ENCODE peak calls at places on chromosomes 6 and 20, in five cellular contexts. S is HepG2, V is K562, Y is A549, E is GM12878. X is an unnamed sample.

GRCh38 chr6:40631760-40632159 is 44.6 kb upstream of the LRFN2 start:
- DNase-seq in Y (no peak), S (no peak), E (no peak), V (no peak), X (no peak)

GRCh38 chr6:163711615-163712568 is 297.4 kb downstream of the QKI start:
- DNase-seq in S (peak), E (peak), V (no peak), Y (peak), X (no peak)

GRCh38 chr20:20712004-20712473 is 405 bp downstream of the RALGAPA2 start:
- DNase-seq in Y (no peak), S (peak), E (no peak), V (no peak), X (no peak)

GRCh38 chr6:35972471-35972985 is 51.6 kb upstream of the SRPK1 start:
- DNase-seq in Y (no peak), V (peak), E (no peak), S (peak), X (peak)

GRCh38 chr6:43773050-43773956 is 3.3 kb downstream of the VEGFA start:
- DNase-seq in V (peak), S (peak), Y (peak), E (no peak), X (no peak)

GRCh38 chr6:144690659-144691058 is 405.5 kb downstream of the UTRN start:
- DNase-seq in Y (no peak), S (no peak), V (no peak), E (no peak), X (no peak)

GRCh38 chr6:107217248-107217647 is 101.9 kb upstream of the BEND3 start:
- DNase-seq in S (no peak), Y (no peak), V (no peak), E (no peak), X (no peak)

GRCh38 chr6:150998992-150999975 is 133.8 kb downstream of the MTHFD1L start:
- DNase-seq in S (no peak), E (no peak), Y (no peak), V (no peak), X (no peak)

GRCh38 chr6:6586671-6587526 is 1.6 kb upstream of the LY86 start:
- DNase-seq in E (peak), V (no peak), Y (no peak), S (no peak), X (no peak)

GRCh38 chr6:159946912-159947311 is 22.0 kb upstream of the IGF2R start:
- DNase-seq in S (no peak), V (no peak), E (no peak), Y (no peak), X (no peak)

GRCh38 chr6:121183742-121184141 is 150.5 kb downstream of the TBC1D32 start:
- DNase-seq in S (no peak), V (no peak), Y (no peak), E (no peak), X (no peak)

GRCh38 chr6:73968358-73968757 is 272.4 kb downstream of the CD109 start:
- DNase-seq in V (no peak), S (no peak), E (no peak), Y (no peak), X (no peak)

GRCh38 chr6:79630883-79631799 is at the start of gene SH3BGRL2:
- DNase-seq in V (peak), E (no peak), S (peak), Y (peak), X (peak)

DNA sequence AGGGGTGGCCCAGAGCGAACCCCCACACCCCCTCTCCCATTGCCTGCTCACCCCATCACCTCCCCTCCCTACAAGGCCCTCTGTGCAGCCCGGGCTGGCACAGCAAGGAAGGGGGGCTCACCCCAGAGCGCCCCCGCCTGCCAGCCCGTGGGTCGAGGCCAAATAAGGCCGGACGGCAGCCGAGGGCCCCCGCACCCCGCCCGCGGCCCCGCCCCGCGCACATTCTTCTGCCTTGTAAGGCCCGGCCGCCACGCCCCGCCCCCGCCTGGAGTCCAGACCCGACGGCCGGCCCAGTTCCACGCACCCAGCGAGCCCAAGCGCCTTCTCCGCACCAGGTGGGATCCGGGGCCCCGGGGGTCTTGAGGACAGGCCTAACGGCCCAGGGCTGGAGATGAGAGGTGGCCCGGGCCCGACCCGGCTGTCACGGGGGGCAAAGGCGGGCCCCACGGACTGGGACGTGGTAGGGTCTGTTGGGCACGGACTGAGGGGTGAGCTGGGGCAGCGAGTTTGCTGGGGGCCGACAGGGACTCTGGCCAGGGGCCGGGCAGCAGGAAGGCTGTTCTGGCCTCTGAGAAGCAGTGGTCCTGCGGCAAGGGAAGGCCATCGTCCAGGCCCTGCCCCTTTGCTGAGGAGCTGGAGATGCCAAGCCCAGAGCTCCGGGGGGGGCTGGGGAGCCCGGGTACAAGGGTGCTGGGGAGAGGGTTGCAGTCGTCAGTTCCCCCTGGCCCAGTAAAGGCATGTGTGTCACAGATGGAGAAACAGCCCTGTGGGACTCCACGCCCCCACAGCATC is at the start of gene MYL9:
- DNase-seq in V (peak), S (no peak), E (no peak), Y (no peak), X (peak)
- TF ChIP-seq HDAC2 in V (no peak), S (no peak), E (no peak), Y (no peak), X (no peak)

GRCh38 chr20:3239026-3239866 is at the start of gene SLC4A11:
- DNase-seq in E (no peak), Y (peak), V (peak), S (peak), X (peak)
- TF ChIP-seq HDAC2 in E (no peak), Y (no peak), V (no peak), S (peak), X (no peak)

DNA sequence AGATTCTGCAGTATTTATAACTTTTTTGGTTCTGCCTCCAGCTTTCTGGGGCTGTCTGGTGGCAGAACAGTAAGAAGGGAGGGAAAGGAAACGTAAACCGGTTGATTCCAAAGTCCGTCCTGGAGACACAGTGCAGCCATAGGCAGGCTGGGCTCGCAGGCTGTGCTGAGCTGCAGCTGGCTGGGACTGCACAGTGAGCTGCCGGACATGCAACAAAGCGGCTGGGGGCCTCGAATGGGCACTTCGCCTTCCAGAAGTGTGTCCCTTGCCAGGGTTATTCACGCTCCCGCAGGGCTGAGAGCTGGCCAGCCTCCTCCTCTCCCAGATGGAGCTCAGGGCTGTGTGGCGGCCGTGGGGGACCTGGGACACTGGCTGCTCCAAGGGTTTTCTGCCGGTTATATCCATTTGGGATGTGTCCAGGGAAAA is 78.1 kb upstream of the CD93 start:
- DNase-seq in V (no peak), E (no peak), S (peak), Y (no peak), X (peak)
- TF ChIP-seq HDAC2 in V (no peak), E (no peak), S (no peak), Y (no peak), X (no peak)

DNA sequence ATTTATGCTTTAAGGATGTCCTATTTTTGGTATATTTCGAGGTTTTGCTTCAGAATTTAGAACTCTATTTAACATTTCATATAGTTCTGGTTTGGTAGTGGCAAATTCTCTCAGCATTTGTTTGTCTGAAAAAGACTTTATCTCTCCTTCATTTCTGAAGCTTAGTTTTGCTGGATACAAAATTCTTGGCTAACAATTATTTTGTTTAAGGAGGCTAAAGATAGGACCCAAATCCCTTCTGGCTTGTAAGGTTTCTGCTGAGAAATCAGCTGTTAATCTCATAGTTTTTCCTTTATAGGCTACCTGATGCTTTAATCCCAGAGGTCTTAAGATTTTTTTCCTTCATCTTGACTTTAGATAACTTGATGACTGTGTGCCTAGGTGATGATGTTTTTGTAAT is 162.7 kb upstream of the B3GAT2 start:
- DNase-seq in V (no peak), S (no peak), Y (no peak), E (no peak), X (no peak)
- TF ChIP-seq HDAC2 in V (no peak), S (no peak), Y (no peak), E (no peak), X (no peak)

GRCh38 chr20:51404297-51405060 is 138.0 kb downstream of the NFATC2 start:
- DNase-seq in V (no peak), S (no peak), Y (no peak), E (peak), X (no peak)
- TF ChIP-seq HDAC2 in V (no peak), S (no peak), Y (no peak), E (no peak), X (no peak)